ENCODE peak calls at places on chromosome 14, in ten cellular contexts. K is HuH-7; C is AG20443; H is astrocyte of the spinal cord; F is NCI-H748 treated with DMSO at 0.1 percent for 48 hours; J is esophagus squamous epithelium; M is lower lobe of right lung; I is fibroblast of lung; U is nephron progenitor cell; P is activated CD4-positive, alpha-beta T cell treated with anti-CD3 and anti-CD28 coated beads, Interleukin-2, amount 50 U/mL, for 1 hour. B is an unnamed sample.

GRCh38 chr14:99794156-99794780 is 1.1 kb downstream of the EML1 start:
- DNase-seq in K (no peak), C (no peak), H (no peak), F (no peak), J (no peak), M (no peak), I (peak; percentile 40), U (no peak), P (no peak), B (no peak)

GRCh38 chr14:24315807-24316596 is 4.7 kb downstream of the LTB4R start:
- DNase-seq in K (no peak), C (peak; percentile 39), H (no peak), F (no peak), J (no peak), M (peak; percentile 71), I (no peak), U (no peak), P (no peak), B (peak; percentile 74)

GRCh38 chr14:101010293-101010692 is 106.8 kb upstream of the RTL1 start:
- DNase-seq in K (no peak), C (no peak), H (no peak), F (peak; percentile 28), J (no peak), M (no peak), I (no peak), U (no peak), P (no peak), B (no peak)

GRCh38 chr14:22070119-22070982 is 396.7 kb upstream of the OR4E1 start:
- DNase-seq in K (no peak), C (no peak), H (no peak), F (no peak), J (no peak), M (peak; percentile 45), I (no peak), U (peak; percentile 32), P (peak; percentile 51), B (no peak)

GRCh38 chr14:96962337-96962736 is 165.2 kb downstream of the VRK1 start:
- DNase-seq in K (no peak), C (no peak), H (no peak), F (no peak), J (no peak), M (no peak), I (no peak), U (no peak), P (no peak), B (no peak)

GRCh38 chr14:81766597-81766996 is 232.9 kb upstream of the SEL1L start:
- DNase-seq in K (no peak), C (no peak), H (no peak), F (no peak), J (no peak), M (no peak), I (no peak), U (no peak), P (no peak), B (no peak)

GRCh38 chr14:51394391-51394790 is 154.3 kb downstream of the TMX1 start:
- DNase-seq in K (no peak), C (peak; percentile 49), H (no peak), F (no peak), J (no peak), M (no peak), I (peak; percentile 42), U (no peak), P (no peak), B (no peak)

GRCh38 chr14:64778114-64778754 is 74.0 kb downstream of the PLEKHG3 start:
- DNase-seq in K (no peak), C (no peak), H (no peak), F (no peak), J (no peak), M (no peak), I (no peak), U (no peak), P (no peak), B (peak; percentile 53)

GRCh38 chr14:88983755-88984154 is 159.3 kb downstream of the TTC8 start:
- DNase-seq in K (no peak), C (peak; percentile 85), H (peak; percentile 89), F (no peak), J (no peak), M (no peak), I (peak; percentile 97), U (no peak), P (no peak), B (no peak)

GRCh38 chr14:61178226-61179060 is 102.7 kb downstream of the TMEM30B start:
- DNase-seq in K (no peak), C (peak; percentile 85), H (peak; percentile 98), F (no peak), J (no peak), M (no peak), I (peak; percentile 98), U (no peak), P (no peak), B (no peak)

GRCh38 chr14:36675581-36675980 is 13.9 kb downstream of the PAX9 start:
- DNase-seq in K (no peak), C (no peak), H (no peak), F (no peak), J (no peak), M (no peak), I (no peak), U (no peak), P (no peak), B (no peak)

GRCh38 chr14:72699852-72700257 is 194.0 kb downstream of the DPF3 start:
- DNase-seq in K (no peak), C (peak; percentile 88), H (peak; percentile 36), F (no peak), J (no peak), M (peak; percentile 63), I (peak; percentile 62), U (no peak), P (no peak), B (no peak)

GRCh38 chr14:86799244-86799647 is 1193.7 kb downstream of the GALC start:
- DNase-seq in K (no peak), C (peak; percentile 35), H (peak; percentile 85), F (no peak), J (no peak), M (no peak), I (peak; percentile 98), U (no peak), P (no peak), B (no peak)

GRCh38 chr14:99733221-99733550 is 49.1 kb downstream of the CYP46A1 start:
- DNase-seq in K (no peak), C (no peak), H (no peak), F (no peak), J (no peak), M (no peak), I (no peak), U (no peak), P (no peak), B (peak; percentile 40)

GRCh38 chr14:102314242-102315011 is 5.1 kb upstream of the ZNF839 start:
- DNase-seq in K (peak; percentile 80), C (peak; percentile 90), H (peak; percentile 84), F (peak; percentile 82), J (no peak), M (peak; percentile 91), I (peak; percentile 75), U (peak; percentile 83), P (peak; percentile 78), B (peak; percentile 90)

GRCh38 chr14:94129758-94130414 is 482 bp upstream of the IFI27L2 start:
- DNase-seq in K (peak; percentile 22), C (peak; percentile 67), H (peak; percentile 42), F (peak; percentile 71), J (no peak), M (no peak), I (peak; percentile 60), U (peak; percentile 45), P (peak; percentile 10), B (no peak)

GRCh38 chr14:56998728-56999127 is 188.4 kb upstream of the OTX2 start:
- DNase-seq in K (no peak), C (no peak), H (no peak), F (no peak), J (no peak), M (no peak), I (no peak), U (no peak), P (no peak), B (no peak)

GRCh38 chr14:73945159-73945670 is 4.7 kb downstream of the FAM161B start:
- DNase-seq in K (no peak), C (no peak), H (no peak), F (no peak), J (no peak), M (no peak), I (no peak), U (no peak), P (no peak), B (no peak)

GRCh38 chr14:63852817-63853730 is at the start of gene SYNE2:
- DNase-seq in K (peak; percentile 69), C (peak; percentile 95), H (peak; percentile 73), F (peak; percentile 63), J (no peak), M (peak; percentile 83), I (peak; percentile 74), U (peak; percentile 87), P (peak; percentile 83), B (peak; percentile 86)

GRCh38 chr14:78974691-78975090 is 804.5 kb downstream of the NRXN3 start:
- DNase-seq in K (no peak), C (no peak), H (peak; percentile 65), F (no peak), J (no peak), M (no peak), I (peak; percentile 90), U (no peak), P (no peak), B (no peak)

GRCh38 chr14:95683793-95684192 is 2.4 kb upstream of the TCL1B start:
- DNase-seq in K (peak; percentile 55), C (peak; percentile 35), H (no peak), F (no peak), J (no peak), M (no peak), I (no peak), U (no peak), P (peak; percentile 14), B (no peak)

GRCh38 chr14:73612339-73613045 is at the start of gene ACOT6:
- DNase-seq in K (peak; percentile 85), C (peak; percentile 86), H (peak; percentile 74), F (peak; percentile 18), J (no peak), M (peak; percentile 83), I (peak; percentile 77), U (peak; percentile 78), P (peak; percentile 59), B (peak; percentile 95)

GRCh38 chr14:59333668-59334067 is 131.5 kb downstream of the GPR135 start:
- DNase-seq in K (no peak), C (peak; percentile 86), H (peak; percentile 91), F (no peak), J (no peak), M (no peak), I (peak; percentile 96), U (no peak), P (no peak), B (peak; percentile 48)

GRCh38 chr14:76268013-76268376 is 107.9 kb upstream of the ESRRB start:
- DNase-seq in K (no peak), C (no peak), H (no peak), F (peak; percentile 46), J (no peak), M (no peak), I (no peak), U (no peak), P (no peak), B (no peak)

GRCh38 chr14:64035143-64035542 is 182.3 kb downstream of the SYNE2 start:
- DNase-seq in K (no peak), C (peak; percentile 45), H (peak; percentile 7), F (no peak), J (no peak), M (no peak), I (peak; percentile 43), U (no peak), P (no peak), B (no peak)

GRCh38 chr14:99246536-99247083 is 25.4 kb downstream of the BCL11B start:
- DNase-seq in K (no peak), C (no peak), H (no peak), F (no peak), J (no peak), M (peak; percentile 19), I (no peak), U (no peak), P (peak; percentile 62), B (no peak)

GRCh38 chr14:98754343-98755025 is 517.5 kb downstream of the BCL11B start:
- DNase-seq in K (no peak), C (no peak), H (peak; percentile 9), F (no peak), J (no peak), M (no peak), I (peak; percentile 13), U (no peak), P (no peak), B (no peak)

GRCh38 chr14:51071851-51072250 is 23.1 kb downstream of the TRIM9 start:
- DNase-seq in K (no peak), C (no peak), H (no peak), F (no peak), J (no peak), M (no peak), I (peak; percentile 52), U (no peak), P (no peak), B (no peak)